ENCODE peak calls at places on chromosomes 13 and 19, in five cellular contexts. I is dorsolateral prefrontal cortex, N is RWPE1, S is suprapubic skin, A is cardiac muscle cell. X is an unnamed sample.

GRCh38 chr13:66492479-66492878 is 737.7 kb downstream of the PCDH9 start:
- DNase-seq in A (peak; percentile 38), I (no peak), N (no peak), S (no peak), X (no peak)

GRCh38 chr13:112709825-112710783 is 20.3 kb downstream of the ATP11A start:
- DNase-seq in A (no peak), N (no peak), S (no peak), I (no peak), X (no peak)

GRCh38 chr19:2507109-2507508 is 31.2 kb downstream of the GADD45B start:
- DNase-seq in S (no peak), N (no peak), A (no peak), I (no peak), X (no peak)

GRCh38 chr19:29833614-29834261 is 21.9 kb downstream of the CCNE1 start:
- DNase-seq in I (no peak), S (no peak), A (no peak), N (no peak), X (no peak)

GRCh38 chr13:20942938-20943518 is 40.5 kb upstream of the XPO4 start:
- DNase-seq in S (no peak), N (no peak), I (no peak), A (no peak), X (no peak)

GRCh38 chr19:55584871-55585270 is 4.2 kb upstream of the ZNF579 start:
- DNase-seq in N (no peak), A (no peak), I (no peak), S (no peak), X (no peak)

GRCh38 chr19:30393046-30393445 is 20.9 kb downstream of the ZNF536 start:
- DNase-seq in A (no peak), S (no peak), I (no peak), N (peak; percentile 12), X (no peak)

GRCh38 chr19:33559996-33560395 is 38.4 kb upstream of the PEPD start:
- DNase-seq in S (no peak), I (no peak), A (no peak), N (no peak), X (no peak)

GRCh38 chr13:50236898-50237318 is 221.7 kb downstream of the KCNRG start:
- DNase-seq in I (no peak), S (no peak), N (no peak), A (no peak), X (no peak)

GRCh38 chr13:94858856-94859811 is 146.8 kb upstream of the SOX21 start:
- DNase-seq in N (no peak), S (peak; percentile 79), I (peak; percentile 50), A (no peak), X (no peak)

GRCh38 chr19:42311612-42312160 is 1.4 kb upstream of the TMEM145 start:
- DNase-seq in I (no peak), A (no peak), S (no peak), N (no peak), X (no peak)

GRCh38 chr13:62627226-62627625 is 1211.6 kb upstream of the PCDH20 start:
- DNase-seq in A (no peak), N (no peak), I (no peak), S (no peak), X (no peak)

GRCh38 chr13:62625214-62625613 is 1209.6 kb upstream of the PCDH20 start:
- DNase-seq in A (no peak), S (no peak), I (no peak), N (no peak), X (no peak)

GRCh38 chr13:62629618-62630017 is 1214.0 kb upstream of the PCDH20 start:
- DNase-seq in N (no peak), S (no peak), I (no peak), A (no peak), X (no peak)

GRCh38 chr13:62631124-62631523 is 1215.5 kb upstream of the PCDH20 start:
- DNase-seq in N (no peak), A (no peak), I (no peak), S (no peak), X (no peak)

GRCh38 chr13:62626771-62627170 is 1211.1 kb upstream of the PCDH20 start:
- DNase-seq in A (no peak), I (no peak), S (no peak), N (no peak), X (no peak)
- TF ChIP-seq CTCF in A (peak; percentile 3), I (no peak), S (no peak), N (no peak), X (no peak)

GRCh38 chr19:45638930-45639729 is at the start of gene EML2:
- DNase-seq in N (peak; percentile 37), S (peak; percentile 84), A (peak; percentile 85), I (no peak), X (no peak)
- TF ChIP-seq CTCF in N (peak; percentile 40), S (no peak), A (peak; percentile 28), I (no peak), X (no peak)

GRCh38 chr13:53775807-53776206 is 747.2 kb downstream of the OLFM4 start:
- DNase-seq in I (no peak), A (no peak), N (no peak), S (no peak), X (no peak)
- TF ChIP-seq CTCF in I (no peak), A (no peak), N (no peak), S (no peak), X (no peak)

GRCh38 chr13:30617315-30618185 is at the start of gene USPL1:
- DNase-seq in N (peak; percentile 92), I (peak; percentile 96), A (peak; percentile 98), S (peak; percentile 98), X (peak; percentile 86)
- TF ChIP-seq CTCF in N (no peak), I (peak; percentile 24), A (no peak), S (no peak), X (no peak)

GRCh38 chr13:34515201-34515600 is 426.9 kb upstream of the NBEA start:
- DNase-seq in I (no peak), N (no peak), A (no peak), S (no peak), X (no peak)
- TF ChIP-seq CTCF in I (no peak), N (no peak), A (no peak), S (no peak), X (no peak)

DNA sequence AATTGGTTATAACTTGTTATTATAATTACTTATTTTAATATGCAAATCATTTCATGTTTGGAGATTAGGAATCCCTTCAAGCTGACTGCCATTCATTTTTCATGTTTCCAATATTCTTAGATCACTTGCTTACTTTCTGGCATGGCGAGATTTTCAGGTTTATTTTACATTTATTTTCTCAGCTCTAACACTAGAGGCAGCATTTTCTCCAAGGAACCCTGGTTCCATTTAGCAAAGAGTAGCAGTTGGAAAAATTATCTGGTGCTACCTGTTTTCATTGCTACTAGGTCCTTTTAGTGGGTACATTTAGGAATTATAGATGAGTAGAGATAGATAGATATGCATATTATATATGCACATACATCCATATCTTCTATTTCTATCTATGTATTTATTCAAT is 90.9 kb upstream of the TRPC4 start:
- DNase-seq in S (no peak), I (no peak), N (no peak), A (no peak), X (no peak)
- TF ChIP-seq CTCF in S (no peak), I (no peak), N (no peak), A (peak; percentile 31), X (no peak)

X was measured in omental fat pad.